ENCODE peak calls at places on chromosome 18, in eight cellular contexts. I is M059J, X is AML-193, Z is pons, Q is spleen, J is neural progenitor cell, W is NCI-H1694, P is SHP77. S is an unnamed sample.

GRCh38 chr18:24677011-24677410 is 216.6 kb downstream of the HRH4 start:
- DNase-seq in Z (no peak), P (no peak), X (no peak), W (no peak), J (no peak), Q (no peak), I (peak), S (no peak)

GRCh38 chr18:8559612-8560011 is 49.6 kb upstream of the RAB12 start:
- DNase-seq in J (no peak), X (no peak), Q (no peak), I (peak), P (no peak), W (no peak), Z (no peak), S (peak)

GRCh38 chr18:35982404-35983114 is 10.1 kb downstream of the RMP24 start:
- DNase-seq in Q (no peak), P (no peak), X (no peak), W (no peak), Z (no peak), I (peak), J (no peak), S (no peak)

GRCh38 chr18:41666251-41666650 is 288.8 kb upstream of the PIK3C3 start:
- DNase-seq in X (no peak), P (peak), I (no peak), Z (no peak), W (no peak), Q (no peak), J (no peak), S (no peak)

GRCh38 chr18:29163596-29163995 is 986.7 kb upstream of the CDH2 start:
- DNase-seq in J (no peak), Q (no peak), X (no peak), W (no peak), P (no peak), Z (no peak), I (no peak), S (no peak)

GRCh38 chr18:79772865-79773696 is 24.7 kb upstream of the KCNG2 start:
- DNase-seq in I (no peak), J (no peak), P (no peak), Z (no peak), X (no peak), W (no peak), Q (peak), S (no peak)

GRCh38 chr18:63155910-63156773 is 163.4 kb downstream of the BCL2 start:
- DNase-seq in Z (no peak), W (no peak), P (no peak), I (no peak), Q (no peak), J (no peak), X (no peak), S (no peak)

GRCh38 chr18:10131783-10132381 is 218.1 kb downstream of the VAPA start:
- DNase-seq in Z (peak), I (no peak), J (peak), X (no peak), P (no peak), W (no peak), Q (no peak), S (no peak)

GRCh38 chr18:8416212-8417019 is 192.8 kb upstream of the RAB12 start:
- DNase-seq in I (peak), J (no peak), W (no peak), X (no peak), Z (no peak), P (no peak), Q (no peak), S (peak)

GRCh38 chr18:74898965-74899364 is 301.3 kb downstream of the ZNF407 start:
- DNase-seq in Q (no peak), J (no peak), P (peak), W (no peak), I (peak), Z (peak), X (no peak), S (peak)

GRCh38 chr18:59140287-59140885 is 702 bp downstream of the SEC11C start:
- DNase-seq in Q (no peak), X (peak), I (peak), P (peak), Z (peak), W (no peak), J (peak), S (peak)

GRCh38 chr18:62497171-62497783 is 25.5 kb upstream of the ZCCHC2 start:
- DNase-seq in W (no peak), J (no peak), X (no peak), Z (no peak), P (no peak), Q (no peak), I (no peak), S (no peak)

GRCh38 chr18:77063256-77063655 is 69.3 kb downstream of the MBP start:
- DNase-seq in J (no peak), Q (peak), W (no peak), I (peak), P (no peak), X (peak), Z (no peak), S (peak)

GRCh38 chr18:62399781-62400308 is 74.7 kb downstream of the TNFRSF11A start:
- DNase-seq in Z (no peak), W (peak), Q (no peak), J (peak), P (peak), I (peak), X (no peak), S (peak)

GRCh38 chr18:26003391-26003790 is 87.0 kb downstream of the SS18 start:
- DNase-seq in W (no peak), P (no peak), Q (no peak), I (peak), X (no peak), J (no peak), Z (peak), S (no peak)

GRCh38 chr18:79882522-79883241 is 68.8 kb downstream of the SLC66A2 start:
- DNase-seq in J (no peak), Q (peak), X (no peak), W (no peak), Z (no peak), P (no peak), I (no peak), S (no peak)

GRCh38 chr18:55365342-55365741 is 222.7 kb downstream of the TCF4 start:
- DNase-seq in P (no peak), Q (no peak), Z (peak), W (no peak), J (no peak), I (no peak), X (no peak), S (no peak)

GRCh38 chr18:57925706-57926105 is 118.3 kb upstream of the NEDD4L start:
- DNase-seq in P (no peak), Q (no peak), Z (no peak), I (peak), J (no peak), X (no peak), W (no peak), S (no peak)

S was measured in Daoy.